ENCODE peak calls at places on chromosomes 6 and 20, in nine cellular contexts. H is fibroblast of gingiva; D is NCI-H510A treated with DMSO at 0.1 percent for 48 hours; R is GM03348; C is stimulated activated CD4-positive, alpha-beta T cell treated with anti-CD3 and anti-CD28 coated beads, Interleukin-4, amount 100 ng/mL, for 24 hours; S is activated CD4-positive, alpha-beta T cell treated with anti-CD3 and anti-CD28 coated beads, Interleukin-2, amount 50 U/mL, for 1 hour; J is AG09309; E is HCEC 1CT; L is NCI-H2029 treated with DMSO at 0.1 percent for 48 hours. N is an unnamed sample.

GRCh38 chr6:151808331-151809241 is 1.1 kb downstream of the ESR1 start:
- DNase-seq in E (no peak), L (no peak), J (no peak), H (no peak), S (no peak), C (no peak), R (peak), D (no peak), N (no peak)

GRCh38 chr20:36572701-36573102 is 695 bp upstream of the TGIF2 start:
- DNase-seq in L (no peak), J (no peak), D (peak), S (peak), C (peak), H (no peak), R (peak), E (no peak), N (no peak)

GRCh38 chr20:33732166-33732970 is 572 bp downstream of the ZNF341 start:
- DNase-seq in L (peak), D (peak), H (peak), R (peak), J (no peak), S (peak), E (no peak), C (peak), N (no peak)

GRCh38 chr6:82072113-82072512 is 175.4 kb downstream of the IBTK start:
- DNase-seq in E (no peak), J (peak), R (no peak), L (peak), C (no peak), D (peak), H (peak), S (no peak), N (peak)

GRCh38 chr20:50379049-50379990 is 130.9 kb upstream of the PTPN1 start:
- DNase-seq in C (no peak), R (peak), H (peak), E (peak), D (no peak), J (peak), L (peak), S (no peak), N (peak)

GRCh38 chr6:128696651-128697391 is 176.4 kb upstream of the PTPRK start:
- DNase-seq in R (peak), C (no peak), S (no peak), L (no peak), H (peak), E (peak), D (no peak), J (peak), N (peak)

GRCh38 chr20:9417665-9418064 is 96.7 kb upstream of the LAMP5 start:
- DNase-seq in D (no peak), R (no peak), L (no peak), C (no peak), H (no peak), S (no peak), E (peak), J (no peak), N (peak)

GRCh38 chr6:98831057-98832031 is 3.0 kb upstream of the POU3F2 start:
- DNase-seq in L (peak), H (no peak), J (no peak), S (no peak), E (no peak), R (no peak), C (no peak), D (peak), N (no peak)

GRCh38 chr6:109466212-109466923 is 10.8 kb upstream of the MICAL1 start:
- DNase-seq in E (no peak), D (no peak), L (no peak), R (no peak), J (no peak), S (no peak), C (no peak), H (no peak), N (no peak)

GRCh38 chr6:82364087-82365010 is 732 bp downstream of the TPBG start:
- DNase-seq in H (peak), L (peak), R (peak), J (no peak), D (peak), E (peak), S (no peak), C (peak), N (peak)

GRCh38 chr6:3296113-3296512 is 37.4 kb downstream of the PSMG4 start:
- DNase-seq in C (no peak), D (no peak), J (no peak), E (no peak), S (no peak), H (no peak), L (no peak), R (no peak), N (no peak)

GRCh38 chr6:125274935-125275334 is 26.8 kb downstream of the HDDC2 start:
- DNase-seq in L (no peak), C (no peak), S (no peak), J (no peak), R (no peak), H (no peak), D (no peak), E (no peak), N (no peak)